ENCODE peak calls at places on chromosomes 3 and 15, in five cellular contexts. A, T, W, M and V are unnamed samples.

GRCh38 chr15:26864664-26865191 is 2.1 kb upstream of the GABRA5 start:
- DNase-seq in T (peak; percentile 36), W (peak; percentile 60), A (peak; percentile 44), M (peak; percentile 58), V (peak; percentile 72)

GRCh38 chr15:63277044-63277892 is at the start of gene APH1B:
- DNase-seq in M (peak; percentile 72), W (peak; percentile 56), A (peak; percentile 92), T (peak; percentile 48), V (peak; percentile 90)

GRCh38 chr3:64456674-64457073 is 231.1 kb downstream of the ADAMTS9 start:
- DNase-seq in W (no peak), M (no peak), A (no peak), T (no peak), V (no peak)

GRCh38 chr15:30865257-30865656 is 38.5 kb upstream of the FAN1 start:
- DNase-seq in M (no peak), A (no peak), T (no peak), W (peak; percentile 54), V (no peak)

GRCh38 chr3:37824090-37824953 is 37.4 kb upstream of the CTDSPL start:
- DNase-seq in A (no peak), W (no peak), M (no peak), T (no peak), V (no peak)

GRCh38 chr3:179544981-179545645 is 17.6 kb upstream of the ACTL6A start:
- DNase-seq in M (peak; percentile 89), W (peak; percentile 52), T (peak; percentile 97), A (no peak), V (no peak)

GRCh38 chr15:100734606-100735005 is 132.2 kb downstream of the ASB7 start:
- DNase-seq in T (no peak), A (no peak), W (no peak), M (no peak), V (no peak)

GRCh38 chr15:30962079-30962478 is 29.3 kb downstream of the MTMR10 start:
- DNase-seq in W (no peak), A (no peak), T (no peak), M (no peak), V (no peak)

GRCh38 chr15:32855942-32856341 is 138.1 kb downstream of the GREM1 start:
- DNase-seq in M (peak; percentile 99), W (peak; percentile 94), T (peak; percentile 100), A (no peak), V (peak; percentile 53)

GRCh38 chr15:96889734-96890480 is 559.4 kb downstream of the NR2F2 start:
- DNase-seq in M (peak; percentile 44), W (no peak), A (no peak), T (no peak), V (no peak)

GRCh38 chr3:48268381-48268935 is 27.6 kb downstream of the ZNF589 start:
- DNase-seq in M (no peak), T (no peak), A (no peak), W (peak; percentile 97), V (peak; percentile 86)

GRCh38 chr3:49512791-49513355 is 41.4 kb upstream of the BSN start:
- DNase-seq in A (no peak), T (no peak), W (peak; percentile 10), M (no peak), V (no peak)

GRCh38 chr3:197555281-197556261 is at the start of gene BDH1:
- DNase-seq in A (no peak), T (no peak), W (peak; percentile 38), M (no peak), V (peak; percentile 69)

GRCh38 chr3:129195731-129196256 is 12.1 kb upstream of the CNBP start:
- DNase-seq in W (peak; percentile 83), M (peak; percentile 95), A (peak; percentile 52), T (peak; percentile 96), V (peak; percentile 64)

GRCh38 chr15:66001042-66001441 is 131.8 kb downstream of the RAB11A start:
- DNase-seq in A (no peak), W (no peak), T (no peak), M (no peak), V (no peak)

GRCh38 chr3:101898752-101899169 is 49.4 kb downstream of the NFKBIZ start:
- DNase-seq in A (no peak), M (no peak), W (no peak), T (no peak), V (no peak)

GRCh38 chr3:23217872-23218554 is 14.9 kb downstream of the UBE2E2 start:
- DNase-seq in M (peak; percentile 37), T (peak; percentile 72), A (no peak), W (no peak), V (no peak)

GRCh38 chr3:126480864-126481263 is 5.2 kb upstream of the ZXDC start:
- DNase-seq in A (no peak), M (no peak), W (no peak), T (no peak), V (no peak)

GRCh38 chr3:36525115-36525711 is 144.9 kb downstream of the STAC start:
- DNase-seq in W (peak; percentile 80), A (no peak), T (peak; percentile 4), M (no peak), V (peak; percentile 15)

GRCh38 chr3:156382458-156383346 is 172.2 kb downstream of the SSR3 start:
- DNase-seq in W (peak; percentile 76), M (peak; percentile 43), T (peak; percentile 41), A (peak; percentile 61), V (no peak)

GRCh38 chr3:40780801-40781406 is 256.1 kb downstream of the ZNF621 start:
- DNase-seq in M (peak; percentile 45), A (no peak), W (peak; percentile 22), T (no peak), V (peak; percentile 18)

GRCh38 chr15:88440021-88440420 is 27.2 kb downstream of the MRPL46 start:
- DNase-seq in W (peak; percentile 58), T (peak; percentile 78), A (no peak), M (peak; percentile 5), V (no peak)

GRCh38 chr15:101307048-101307896 is 12.2 kb upstream of the SNRPA1 start:
- DNase-seq in T (no peak), W (no peak), A (no peak), M (no peak), V (no peak)

GRCh38 chr15:59531066-59531465 is 80.5 kb upstream of the GCNT3 start:
- DNase-seq in T (no peak), W (no peak), M (no peak), A (no peak), V (no peak)

GRCh38 chr15:98684441-98684840 is 36.1 kb downstream of the IGF1R start:
- DNase-seq in W (peak; percentile 63), T (peak; percentile 78), A (no peak), M (peak; percentile 83), V (peak; percentile 23)

GRCh38 chr3:114557791-114558190 is 264.0 kb downstream of the TIGIT start:
- DNase-seq in A (no peak), M (peak; percentile 32), T (peak; percentile 56), W (no peak), V (no peak)

GRCh38 chr3:52025453-52025852 is 29.8 kb upstream of the RPL29 start:
- DNase-seq in W (no peak), M (no peak), T (no peak), A (no peak), V (no peak)

GRCh38 chr3:52022323-52023100 is 26.8 kb upstream of the RPL29 start:
- DNase-seq in A (no peak), M (no peak), T (peak; percentile 38), W (no peak), V (no peak)

GRCh38 chr3:52023101-52023770 is 27.5 kb upstream of the RPL29 start:
- DNase-seq in W (no peak), A (no peak), T (no peak), M (no peak), V (no peak)

GRCh38 chr3:52024765-52025452 is 29.2 kb upstream of the RPL29 start:
- DNase-seq in A (no peak), M (no peak), T (no peak), W (no peak), V (no peak)

GRCh38 chr3:52023860-52024764 is 28.4 kb upstream of the RPL29 start:
- DNase-seq in T (no peak), M (no peak), W (no peak), A (no peak), V (no peak)
- H3K4me3 ChIP-seq in T (no peak overlapping the region), M (no peak overlapping the region), W (no peak overlapping the region), A (no peak overlapping the region), V (no peak overlapping the region)

GRCh38 chr3:61985020-61985419 is 388.3 kb downstream of the FEZF2 start:
- DNase-seq in W (peak; percentile 10), A (no peak), M (peak; percentile 54), T (peak; percentile 82), V (no peak)
- H3K4me2 ChIP-seq in W (no peak overlapping the region), A (no peak overlapping the region), M (no peak overlapping the region), T (no peak overlapping the region), V (no peak overlapping the region)

GRCh38 chr3:130423064-130423463 is 77.6 kb downstream of the COL6A5 start:
- DNase-seq in T (no peak), M (no peak), A (no peak), W (no peak), V (no peak)

GRCh38 chr3:130425484-130425883 is 80.0 kb downstream of the COL6A5 start:
- DNase-seq in M (no peak), T (no peak), W (no peak), A (no peak), V (no peak)

GRCh38 chr3:130424837-130425236 is 79.4 kb downstream of the COL6A5 start:
- DNase-seq in A (no peak), M (no peak), T (no peak), W (no peak), V (no peak)

GRCh38 chr3:130420466-130420865 is 75.0 kb downstream of the COL6A5 start:
- DNase-seq in W (no peak), A (no peak), T (no peak), M (no peak), V (no peak)
- H3K27ac ChIP-seq in W (no peak overlapping the region), A (no peak overlapping the region), T (no peak overlapping the region), M (no peak overlapping the region), V (no peak overlapping the region)

GRCh38 chr3:184562875-184563568 is 1.4 kb downstream of the EPHB3 start:
- DNase-seq in W (peak; percentile 37), A (no peak), T (peak; percentile 22), M (no peak), V (peak; percentile 58)

GRCh38 chr3:184563569-184563925 is 2.0 kb downstream of the EPHB3 start:
- DNase-seq in M (no peak), T (no peak), A (no peak), W (peak; percentile 12), V (no peak)

GRCh38 chr3:184564685-184565385 is 3.2 kb downstream of the EPHB3 start:
- DNase-seq in M (no peak), T (no peak), W (no peak), A (no peak), V (no peak)

GRCh38 chr3:184565421-184566211 is 4.0 kb downstream of the EPHB3 start:
- DNase-seq in A (no peak), W (peak; percentile 97), M (peak; percentile 84), T (peak; percentile 90), V (peak; percentile 86)

DNA sequence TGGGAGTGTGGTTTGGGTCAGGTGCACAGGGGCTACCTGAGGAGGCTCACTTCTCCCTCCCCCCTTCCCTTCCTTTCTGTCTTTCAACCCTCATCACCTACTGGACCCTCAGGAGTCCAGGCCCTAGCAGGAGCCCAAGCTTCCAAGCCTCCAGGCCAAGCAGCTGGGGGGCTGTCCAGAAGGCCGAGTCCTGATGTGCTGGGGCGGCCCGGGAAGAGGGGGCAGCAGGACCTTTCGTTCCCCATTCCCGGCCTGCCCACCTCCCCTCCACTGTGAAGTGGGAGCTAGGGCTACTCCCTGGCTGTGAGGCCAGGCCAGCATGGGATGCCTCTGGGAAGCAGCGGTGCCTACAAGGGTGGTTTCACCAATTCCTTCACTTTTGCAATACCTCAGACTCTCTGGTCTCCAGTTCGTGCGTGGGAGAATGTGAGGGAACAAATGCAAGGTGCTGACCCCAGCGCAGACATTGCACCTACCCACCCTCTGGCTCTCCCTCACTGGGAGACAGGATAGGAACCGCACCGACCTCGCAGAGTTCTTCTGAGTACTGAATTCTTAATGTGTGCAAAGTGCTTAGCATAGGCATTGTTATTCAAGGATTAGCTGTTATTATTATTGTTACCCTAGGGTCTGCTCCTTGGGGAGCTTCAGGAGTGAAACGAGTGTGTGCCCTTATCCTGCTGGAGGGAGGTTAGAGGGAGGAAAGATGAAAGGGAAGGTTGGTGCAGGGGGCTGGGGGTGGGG is 2.5 kb downstream of the EPHB3 start:
- DNase-seq in A (no peak), M (no peak), T (no peak), W (no peak), V (no peak)
- H3K4me3 ChIP-seq in A (no peak overlapping the region), M (peak overlapping the region; percentile 53), T (peak overlapping the region; percentile 50), W (peak overlapping the region; percentile 81), V (no peak overlapping the region)